ENCODE peak calls at places on chromosome 17, in four cellular contexts. M is neuronal stem cell, A is H1, N is mesenchymal stem cell. E is an unnamed sample.

GRCh38 chr17:2282297-2282873 is 21.2 kb downstream of the SMG6 start:
- DNase-seq in M (peak; percentile 51), A (no peak), N (peak; percentile 89), E (peak; percentile 37)

GRCh38 chr17:60923000-60923399 is 245.3 kb downstream of the BCAS3 start:
- DNase-seq in M (no peak), A (no peak), N (no peak), E (no peak)

GRCh38 chr17:6209829-6210228 is 139.7 kb downstream of the WSCD1 start:
- DNase-seq in M (no peak), A (no peak), N (no peak), E (no peak)

GRCh38 chr17:35889818-35890773 is 9.9 kb upstream of the CCL5 start:
- DNase-seq in M (no peak), A (no peak), N (peak; percentile 72), E (no peak)

GRCh38 chr17:29844339-29845048 is 85.5 kb downstream of the SSH2 start:
- DNase-seq in M (no peak), A (no peak), N (peak; percentile 32), E (no peak)

GRCh38 chr17:27343972-27344607 is 50.2 kb downstream of the WSB1 start:
- DNase-seq in M (no peak), A (no peak), N (no peak), E (no peak)

GRCh38 chr17:10063730-10064221 is 134.6 kb downstream of the GAS7 start:
- DNase-seq in M (no peak), A (no peak), N (peak; percentile 88), E (no peak)

GRCh38 chr17:41650794-41651624 is 26.6 kb upstream of the KRT17 start:
- DNase-seq in M (no peak), A (no peak), N (no peak), E (no peak)

GRCh38 chr17:32783602-32784001 is 93.3 kb downstream of the MYO1D start:
- DNase-seq in M (peak; percentile 36), A (no peak), N (peak; percentile 61), E (no peak)

GRCh38 chr17:51121620-51122472 is 1.2 kb upstream of the SPAG9 start:
- DNase-seq in M (peak; percentile 51), A (peak; percentile 54), N (peak; percentile 99), E (peak; percentile 89)

GRCh38 chr17:17349724-17350106 is 46.5 kb downstream of the NT5M start:
- DNase-seq in M (no peak), A (no peak), N (no peak), E (peak; percentile 28)

GRCh38 chr17:28279411-28279810 is 39.6 kb upstream of the TMEM97 start:
- DNase-seq in M (no peak), A (no peak), N (peak; percentile 11), E (no peak)

GRCh38 chr17:79026345-79027273 is 2.6 kb downstream of the C1QTNF1 start:
- DNase-seq in M (no peak), A (no peak), N (peak; percentile 51), E (no peak)

GRCh38 chr17:55435408-55435807 is 13.8 kb upstream of the MMD start:
- DNase-seq in M (no peak), A (no peak), N (no peak), E (no peak)

GRCh38 chr17:27846042-27846655 is 45.8 kb upstream of the NOS2 start:
- DNase-seq in M (no peak), A (no peak), N (no peak), E (no peak)

GRCh38 chr17:69447726-69448125 is 33.2 kb downstream of the MAP2K6 start:
- DNase-seq in M (no peak), A (no peak), N (no peak), E (no peak)

GRCh38 chr17:57570740-57571344 is 174.3 kb downstream of the CCDC182 start:
- DNase-seq in M (no peak), A (no peak), N (no peak), E (no peak)

GRCh38 chr17:13031718-13032350 is 14.0 kb upstream of the ELAC2 start:
- DNase-seq in M (no peak), A (no peak), N (peak; percentile 48), E (peak; percentile 63)

GRCh38 chr17:72491102-72491501 is 370.3 kb downstream of the SOX9 start:
- DNase-seq in M (no peak), A (no peak), N (no peak), E (no peak)

GRCh38 chr17:75152971-75153853 is 1.1 kb downstream of the JPT1 start:
- DNase-seq in M (no peak), A (no peak), N (peak; percentile 45), E (peak; percentile 64)

GRCh38 chr17:28725660-28726395 is at the start of gene TLCD1:
- DNase-seq in M (peak; percentile 74), A (no peak), N (peak; percentile 86), E (peak; percentile 95)

GRCh38 chr17:72386619-72387237 is 265.9 kb downstream of the SOX9 start:
- DNase-seq in M (no peak), A (no peak), N (no peak), E (no peak)

GRCh38 chr17:20095366-20096080 is 86.4 kb downstream of the SPECC1 start:
- DNase-seq in M (peak; percentile 46), A (peak; percentile 21), N (peak; percentile 30), E (peak; percentile 84)

GRCh38 chr17:42608692-42609181 is 437 bp downstream of the RETREG3 start:
- DNase-seq in M (no peak), A (no peak), N (no peak), E (no peak)

GRCh38 chr17:3557768-3558583 is at the start of gene TRPV3:
- DNase-seq in M (no peak), A (no peak), N (no peak), E (peak; percentile 24)

GRCh38 chr17:82399601-82400101 is 18.5 kb upstream of the HEXD start:
- DNase-seq in M (no peak), A (no peak), N (no peak), E (no peak)

GRCh38 chr17:82399030-82399429 is 19.1 kb upstream of the HEXD start:
- DNase-seq in M (no peak), A (no peak), N (no peak), E (no peak)

GRCh38 chr17:82402865-82403264 is 15.3 kb upstream of the HEXD start:
- DNase-seq in M (no peak), A (no peak), N (no peak), E (no peak)

GRCh38 chr17:82400206-82400605 is 17.9 kb upstream of the HEXD start:
- DNase-seq in M (no peak), A (no peak), N (no peak), E (no peak)

DNA sequence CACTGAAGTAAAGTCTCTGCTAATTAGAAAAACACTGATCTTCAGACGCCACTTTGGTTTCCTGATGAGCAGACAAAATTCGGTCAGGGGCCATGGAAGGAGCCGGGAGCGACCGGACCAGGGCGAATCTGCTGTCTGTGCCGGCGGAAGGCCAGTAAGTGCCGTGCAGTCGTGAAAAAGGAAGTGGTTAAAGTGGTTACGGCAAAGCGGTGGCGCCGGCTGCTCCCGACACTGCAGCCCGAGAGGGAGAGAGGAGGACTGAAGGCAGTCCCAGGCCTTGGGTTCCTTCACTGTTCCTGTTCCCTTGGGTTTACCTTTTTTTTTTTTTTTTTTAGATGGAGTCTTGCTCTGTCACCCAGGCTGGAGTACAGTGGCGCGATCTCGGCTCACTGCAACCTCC is 17.3 kb upstream of the HEXD start:
- DNase-seq in M (no peak), A (no peak), N (no peak), E (no peak)
- H2BK120ac ChIP-seq in M (no peak overlapping the region), A (no peak overlapping the region), N (no peak overlapping the region), E (no peak overlapping the region)

GRCh38 chr17:65228734-65229390 is 91.7 kb downstream of the RGS9 start:
- DNase-seq in M (no peak), A (no peak), N (peak; percentile 78), E (no peak)
- H2AFZ ChIP-seq in M (peak overlapping the region; percentile 34), A (no peak overlapping the region), N (no peak overlapping the region), E (no peak overlapping the region)

DNA sequence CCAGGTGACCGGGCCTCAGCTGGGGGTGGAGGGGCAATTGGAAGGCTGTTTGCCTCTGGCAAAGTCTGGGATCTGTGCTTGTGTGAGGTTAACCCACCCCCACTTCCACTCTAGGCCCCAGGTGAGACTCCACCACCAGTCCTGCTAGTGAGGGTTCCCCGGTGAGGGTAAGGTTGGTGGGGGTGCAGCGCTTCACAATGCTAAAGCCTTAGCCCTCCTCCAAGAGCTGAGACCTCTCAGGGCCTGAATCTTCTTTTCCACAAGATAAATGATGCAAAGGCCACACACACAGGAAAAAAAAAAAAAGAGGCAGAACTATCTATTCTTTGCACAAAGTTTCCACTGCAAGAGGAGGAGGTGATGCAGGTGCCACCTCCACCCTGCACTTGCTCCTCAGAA is 4.1 kb downstream of the CISD3 start:
- DNase-seq in M (no peak), A (no peak), N (no peak), E (no peak)
- H2BK120ac ChIP-seq in M (no peak overlapping the region), A (no peak overlapping the region), N (no peak overlapping the region), E (no peak overlapping the region)

GRCh38 chr17:82297804-82298537 is 19.4 kb downstream of the CD7 start:
- DNase-seq in M (no peak), A (no peak), N (peak; percentile 89), E (no peak)
- H2AFZ ChIP-seq in M (no peak overlapping the region), A (peak overlapping the region; percentile 64), N (no peak overlapping the region), E (no peak overlapping the region)

GRCh38 chr17:48579738-48580543 is 1.8 kb upstream of the HOXB4 start:
- DNase-seq in M (no peak), A (no peak), N (peak; percentile 85), E (no peak)

GRCh38 chr17:48578616-48579560 is 738 bp upstream of the HOXB4 start:
- DNase-seq in M (no peak), A (no peak), N (peak; percentile 76), E (no peak)

GRCh38 chr17:48577330-48577945 is 712 bp downstream of the HOXB4 start:
- DNase-seq in M (no peak), A (no peak), N (peak; percentile 75), E (no peak)

GRCh38 chr17:48576479-48577309 is 1.5 kb downstream of the HOXB4 start:
- DNase-seq in M (no peak), A (no peak), N (peak; percentile 84), E (no peak)

DNA sequence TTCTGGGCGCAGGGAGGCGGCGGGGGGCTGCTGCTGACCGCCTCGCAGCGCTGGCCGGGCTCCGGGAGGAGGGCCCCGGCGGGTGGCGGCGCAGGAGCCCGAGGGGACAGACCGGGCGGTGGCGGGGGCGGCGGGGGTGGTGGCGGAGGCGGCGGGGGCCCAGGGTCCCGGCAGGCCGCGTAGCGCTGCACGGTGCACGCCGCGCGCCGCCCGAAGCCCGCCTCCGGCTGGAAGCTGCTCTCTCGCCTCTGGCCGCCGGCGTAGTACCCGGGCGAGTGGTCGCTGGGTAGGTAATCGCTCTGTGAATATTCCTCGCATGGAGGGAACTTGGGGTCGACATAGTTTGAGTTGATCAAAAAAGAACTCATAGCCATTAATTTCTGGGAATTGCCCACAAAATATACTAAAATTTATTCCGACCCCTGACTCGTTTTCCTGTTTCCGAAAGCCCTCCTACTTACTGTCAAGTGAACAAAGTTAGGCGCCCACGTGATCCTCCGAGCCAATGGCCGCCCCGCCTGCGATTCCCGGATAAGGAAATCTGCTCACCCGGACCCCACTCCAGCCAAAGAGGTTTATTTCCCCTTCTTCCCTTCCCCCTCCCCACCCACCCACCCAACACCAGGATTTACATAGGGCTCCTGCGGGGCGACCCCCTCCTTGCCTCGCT is at the start of gene HOXB4:
- DNase-seq in M (no peak), A (no peak), N (peak; percentile 88), E (peak; percentile 90)
- H2BK120ac ChIP-seq in M (no peak within 1 kb of the TSS), A (no peak within 1 kb of the TSS), N (peak within 1 kb of the TSS; percentile 97), E (no peak within 1 kb of the TSS)

E was measured in H9.